ENCODE peak calls at places on chromosomes 12 and 14, in ten cellular contexts. P, X, H, E, O, K, M, U, S and W are unnamed samples.

GRCh38 chr12:115871714-115872113 is 405.8 kb downstream of the MED13L start:
- DNase-seq in H (peak), X (peak), K (peak), U (no peak), S (peak), O (no peak), P (no peak), M (peak), E (no peak), W (peak)

GRCh38 chr14:55377236-55377635 is 34.4 kb downstream of the ATG14 start:
- DNase-seq in E (no peak), O (no peak), M (no peak), K (no peak), S (no peak), H (no peak), P (no peak), U (no peak), X (no peak), W (no peak)

GRCh38 chr12:2555487-2556082 is 239.2 kb upstream of the FKBP4 start:
- DNase-seq in E (no peak), M (no peak), H (no peak), O (no peak), X (no peak), S (no peak), U (no peak), K (no peak), P (no peak), W (no peak)

GRCh38 chr12:89861086-89861485 is 152.4 kb upstream of the ATP2B1 start:
- DNase-seq in P (no peak), S (no peak), O (no peak), E (no peak), K (no peak), H (no peak), U (no peak), M (peak), X (no peak), W (no peak)

GRCh38 chr12:24197517-24197916 is 248.0 kb upstream of the SOX5 start:
- DNase-seq in U (no peak), P (no peak), X (no peak), K (no peak), H (no peak), M (no peak), O (no peak), S (no peak), E (no peak), W (no peak)

GRCh38 chr14:34355584-34356266 is 106.3 kb downstream of the SPTSSA start:
- DNase-seq in H (no peak), K (peak), U (no peak), M (peak), X (no peak), S (peak), P (no peak), E (peak), O (no peak), W (no peak)

GRCh38 chr14:23646648-23647549 is 10.7 kb downstream of the DHRS2 start:
- DNase-seq in X (no peak), U (no peak), E (no peak), S (no peak), M (peak), H (no peak), P (no peak), K (no peak), O (no peak), W (peak)

GRCh38 chr12:9943244-9943643 is 11.1 kb upstream of the CLEC2A start:
- DNase-seq in H (peak), O (no peak), U (no peak), X (no peak), M (no peak), P (no peak), S (no peak), E (no peak), K (no peak), W (no peak)

GRCh38 chr12:45415393-45415817 is 199.5 kb downstream of the ANO6 start:
- DNase-seq in E (peak), P (no peak), O (no peak), K (peak), H (no peak), X (peak), M (peak), S (peak), U (no peak), W (no peak)

GRCh38 chr14:21070610-21071224 is 613 bp downstream of the ARHGEF40 start:
- DNase-seq in S (peak), P (no peak), O (peak), E (no peak), H (peak), U (no peak), K (peak), X (no peak), M (peak), W (peak)

GRCh38 chr12:1913377-1914115 is 4.9 kb downstream of the CACNA2D4 start:
- DNase-seq in E (no peak), U (peak), O (no peak), X (no peak), H (no peak), M (no peak), S (no peak), P (no peak), K (no peak), W (no peak)

GRCh38 chr12:108169671-108170070 is 40.6 kb downstream of the WSCD2 start:
- DNase-seq in U (no peak), S (no peak), E (no peak), P (no peak), O (no peak), K (no peak), M (no peak), H (no peak), X (no peak), W (no peak)

DNA sequence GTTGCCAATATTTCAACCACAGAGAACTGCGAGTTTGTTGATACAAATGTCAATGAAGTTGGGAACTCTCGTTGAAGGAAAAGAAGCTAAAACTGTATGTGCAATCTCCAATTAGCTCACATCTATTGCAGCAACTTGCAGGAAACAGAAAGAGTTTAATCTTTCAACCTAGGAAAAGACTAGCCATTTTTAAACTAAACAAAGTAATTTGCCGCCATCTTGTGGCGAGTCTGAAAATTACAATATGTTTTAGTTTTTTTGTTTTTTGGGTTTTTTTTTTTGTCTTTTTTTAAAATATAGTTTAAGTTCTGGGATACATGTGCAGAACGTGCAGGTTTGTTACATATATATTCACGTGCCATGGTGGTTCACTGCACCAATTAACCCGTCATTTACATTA is 131.2 kb upstream of the FOXG1 start:
- DNase-seq in M (peak), H (no peak), S (peak), X (peak), E (no peak), U (no peak), P (no peak), K (peak), O (no peak), W (peak)
- TF ChIP-seq CTCF in M (peak), H (peak), S (peak), X (peak), E (peak), U (peak), P (peak), K (peak), O (peak), W (peak)

GRCh38 chr14:79254069-79254775 is 957.1 kb downstream of the DIO2 start:
- DNase-seq in H (no peak), S (peak), M (no peak), K (peak), P (no peak), U (no peak), O (no peak), X (no peak), E (peak), W (no peak)

GRCh38 chr14:79253576-79253975 is 957.7 kb downstream of the DIO2 start:
- DNase-seq in H (no peak), X (no peak), P (no peak), M (no peak), E (no peak), O (no peak), S (no peak), K (no peak), U (no peak), W (no peak)

GRCh38 chr14:79260406-79260805 is 950.9 kb downstream of the DIO2 start:
- DNase-seq in O (no peak), S (no peak), H (no peak), E (no peak), X (no peak), M (no peak), K (no peak), U (no peak), P (no peak), W (no peak)

GRCh38 chr14:79251278-79251677 is 960.0 kb downstream of the DIO2 start:
- DNase-seq in P (no peak), M (no peak), S (no peak), X (no peak), H (no peak), O (no peak), E (no peak), U (no peak), K (no peak), W (no peak)

DNA sequence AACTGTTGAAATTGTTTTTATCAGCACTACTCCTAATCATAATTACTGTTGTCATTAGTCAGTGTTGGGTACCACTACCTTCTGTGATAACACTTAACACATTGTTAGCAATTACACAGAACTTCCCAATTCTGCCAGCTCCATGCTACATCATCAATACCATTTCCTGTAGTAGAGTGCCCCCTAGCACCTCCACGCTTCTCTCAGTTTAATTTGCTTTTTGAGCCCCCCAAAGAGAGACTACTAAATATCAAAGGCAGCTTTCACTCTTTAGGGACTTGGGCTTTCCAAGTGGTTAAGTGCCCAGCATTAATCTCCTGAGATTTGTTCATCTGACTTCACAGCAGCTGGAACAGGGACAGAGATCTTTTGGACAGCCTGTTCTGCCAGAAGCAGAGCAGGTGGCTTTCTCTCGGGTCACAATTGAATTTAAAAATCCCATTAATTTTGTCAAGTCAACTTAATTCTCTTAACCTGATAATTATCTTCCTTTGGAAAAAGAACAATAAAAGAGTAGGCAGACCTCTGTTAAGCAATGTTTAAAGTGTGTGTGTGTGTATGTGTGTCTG is 954.9 kb downstream of the DIO2 start:
- DNase-seq in P (no peak), X (no peak), S (no peak), H (no peak), O (no peak), E (no peak), K (no peak), U (no peak), M (no peak), W (no peak)
- TF ChIP-seq CTCF in P (no peak), X (no peak), S (no peak), H (no peak), O (no peak), E (no peak), K (no peak), U (no peak), M (no peak), W (no peak)

GRCh38 chr12:4107436-4107878 is 166.1 kb upstream of the CCND2 start:
- DNase-seq in E (no peak), P (no peak), M (peak), K (peak), S (peak), H (peak), O (no peak), X (peak), U (no peak), W (peak)
- TF ChIP-seq CTCF in E (peak), P (no peak), M (peak), K (peak), S (peak), H (peak), O (peak), X (peak), U (no peak), W (peak)

GRCh38 chr12:98646165-98646764 is 1.2 kb downstream of the APAF1 start:
- DNase-seq in E (no peak), M (peak), P (no peak), K (peak), O (no peak), X (peak), S (peak), U (no peak), H (no peak), W (no peak)
- TF ChIP-seq CTCF in E (no peak), M (no peak), P (no peak), K (no peak), O (no peak), X (no peak), S (no peak), U (no peak), H (no peak), W (no peak)

GRCh38 chr12:87667378-87667777 is 361.8 kb downstream of the C12orf50 start:
- DNase-seq in P (no peak), O (no peak), H (no peak), S (peak), E (no peak), U (no peak), X (no peak), K (peak), M (peak), W (peak)
- TF ChIP-seq CTCF in P (no peak), O (no peak), H (no peak), S (peak), E (no peak), U (no peak), X (no peak), K (peak), M (peak), W (no peak)